ENCODE peak calls at places on chromosomes 7 and 10, in four cellular contexts. Z is MCF 10A, I is neuronal stem cell, W is hypothalamus. P is an unnamed sample.

GRCh38 chr7:99383203-99383602 is 8.7 kb downstream of the ARPC1B start:
- DNase-seq in Z (no peak), I (no peak), W (no peak), P (no peak)

GRCh38 chr10:97089209-97089865 is 96.4 kb downstream of the SLIT1 start:
- DNase-seq in Z (peak; percentile 26), I (no peak), W (no peak), P (no peak)

GRCh38 chr7:31938650-31939049 is 131.6 kb downstream of the PDE1C start:
- DNase-seq in I (no peak), Z (peak; percentile 22), W (no peak), P (no peak)

GRCh38 chr10:77458986-77459590 is 178.5 kb downstream of the KCNMA1 start:
- DNase-seq in W (no peak), Z (no peak), I (no peak), P (no peak)

GRCh38 chr10:132579027-132579859 is 41.7 kb downstream of the INPP5A start:
- DNase-seq in I (no peak), Z (no peak), W (no peak), P (no peak)

GRCh38 chr10:57628592-57629284 is 639.0 kb downstream of the IPMK start:
- DNase-seq in Z (no peak), W (no peak), I (no peak), P (no peak)

GRCh38 chr7:30970594-30971094 is 6.9 kb downstream of the GHRHR start:
- DNase-seq in W (no peak), Z (no peak), I (no peak), P (peak; percentile 73)

GRCh38 chr10:44895280-44895679 is 15.9 kb upstream of the TMEM72 start:
- DNase-seq in I (no peak), Z (no peak), W (no peak), P (no peak)

GRCh38 chr7:127799535-127800305 is 147.7 kb downstream of the SND1 start:
- DNase-seq in W (no peak), I (no peak), Z (no peak), P (no peak)

GRCh38 chr7:83524286-83525075 is 124.5 kb downstream of the SEMA3E start:
- DNase-seq in I (no peak), W (no peak), Z (no peak), P (no peak)

GRCh38 chr7:157017639-157018327 is 7.3 kb upstream of the MNX1 start:
- DNase-seq in Z (no peak), W (no peak), I (no peak), P (no peak)

GRCh38 chr10:70899096-70899495 is 10.7 kb upstream of the PCBD1 start:
- DNase-seq in I (no peak), W (no peak), Z (no peak), P (no peak)

GRCh38 chr10:36129051-36129450 is 487.0 kb upstream of the FZD8 start:
- DNase-seq in Z (no peak), I (no peak), W (no peak), P (no peak)

GRCh38 chr10:89158446-89158845 is 48.7 kb downstream of the CH25H start:
- DNase-seq in I (no peak), W (no peak), Z (no peak), P (no peak)

GRCh38 chr7:32616625-32617024 is 121.3 kb downstream of the AVL9 start:
- DNase-seq in I (no peak), Z (peak; percentile 66), W (peak; percentile 13), P (peak; percentile 61)

GRCh38 chr10:29438271-29438670 is 149.4 kb downstream of the LYZL1 start:
- DNase-seq in I (no peak), Z (no peak), W (no peak), P (no peak)

GRCh38 chr10:32650246-32650655 is 204.3 kb downstream of the CCDC7 start:
- DNase-seq in I (no peak), Z (peak; percentile 22), W (no peak), P (no peak)

GRCh38 chr7:139853576-139854511 is 24.8 kb downstream of the TBXAS1 start:
- DNase-seq in I (no peak), Z (peak; percentile 99), W (no peak), P (peak; percentile 61)

GRCh38 chr10:51246156-51246555 is 171.9 kb downstream of the PRKG1 start:
- DNase-seq in W (no peak), I (no peak), Z (no peak), P (no peak)

GRCh38 chr7:2063562-2064360 is 169.0 kb downstream of the MAD1L1 start:
- DNase-seq in I (no peak), Z (peak; percentile 44), W (no peak), P (no peak)

GRCh38 chr7:22201182-22201880 is 155.6 kb downstream of the RAPGEF5 start:
- DNase-seq in I (no peak), Z (no peak), W (no peak), P (no peak)

GRCh38 chr7:140014123-140014522 is 48.6 kb downstream of the PARP12 start:
- DNase-seq in Z (no peak), W (no peak), I (no peak), P (peak; percentile 59)

GRCh38 chr7:4613855-4614548 is 68.1 kb upstream of the FOXK1 start:
- DNase-seq in I (no peak), Z (no peak), W (no peak), P (no peak)

GRCh38 chr10:6621536-6621935 is 41.5 kb upstream of the PRKCQ start:
- DNase-seq in Z (peak; percentile 33), I (peak; percentile 14), W (no peak), P (no peak)

GRCh38 chr7:607938-608337 is 88.3 kb upstream of the PDGFA start:
- DNase-seq in Z (no peak), W (no peak), I (no peak), P (no peak)

GRCh38 chr7:129665013-129665401 is 53.5 kb downstream of the NRF1 start:
- DNase-seq in Z (peak; percentile 96), W (peak; percentile 18), I (no peak), P (no peak)

GRCh38 chr10:76430330-76430729 is 998.9 kb downstream of the LRMDA start:
- DNase-seq in W (no peak), Z (no peak), I (no peak), P (no peak)

GRCh38 chr7:93981480-93981874 is 22.7 kb downstream of the BET1 start:
- DNase-seq in W (no peak), I (no peak), Z (no peak), P (no peak)